ENCODE peak calls at places on chromosomes 12 and 14, in nine cellular contexts. One of them, this sample, is unnamed.

GRCh38 chr12:23525450-23526072 is 423.9 kb downstream of the SOX5 start:
- DNase-seq in GM04504: no peak
- DNase-seq in AML-193: no peak
- DNase-seq in H54: no peak
- DNase-seq in brain microvascular endothelial cell: no peak
- DNase-seq in CD8-positive, alpha-beta T cell: no peak
- DNase-seq in heart right ventricle: no peak
- DNase-seq in Panc1: no peak
- DNase-seq in right cardiac atrium: no peak
- DNase-seq in this sample: no peak

GRCh38 chr12:64675795-64676194 is 65.5 kb downstream of the RASSF3 start:
- DNase-seq in GM04504: no peak
- DNase-seq in AML-193: no peak
- DNase-seq in H54: no peak
- DNase-seq in brain microvascular endothelial cell: peak; percentile 28
- DNase-seq in CD8-positive, alpha-beta T cell: no peak
- DNase-seq in heart right ventricle: no peak
- DNase-seq in Panc1: no peak
- DNase-seq in right cardiac atrium: peak; percentile 52
- DNase-seq in this sample: no peak

GRCh38 chr14:104572024-104572623 is 7.4 kb upstream of the C14orf180 start:
- DNase-seq in GM04504: no peak
- DNase-seq in AML-193: no peak
- DNase-seq in H54: no peak
- DNase-seq in brain microvascular endothelial cell: no peak
- DNase-seq in CD8-positive, alpha-beta T cell: no peak
- DNase-seq in heart right ventricle: no peak
- DNase-seq in Panc1: no peak
- DNase-seq in right cardiac atrium: no peak
- DNase-seq in this sample: no peak

GRCh38 chr12:98399532-98399931 is 115.9 kb upstream of the TMPO start:
- DNase-seq in GM04504: peak; percentile 35
- DNase-seq in AML-193: no peak
- DNase-seq in H54: peak; percentile 44
- DNase-seq in brain microvascular endothelial cell: peak; percentile 90
- DNase-seq in CD8-positive, alpha-beta T cell: peak; percentile 41
- DNase-seq in heart right ventricle: no peak
- DNase-seq in Panc1: no peak
- DNase-seq in right cardiac atrium: peak; percentile 41
- DNase-seq in this sample: no peak

GRCh38 chr12:4287325-4288290 is 14.0 kb downstream of the CCND2 start:
- DNase-seq in GM04504: no peak
- DNase-seq in AML-193: no peak
- DNase-seq in H54: no peak
- DNase-seq in brain microvascular endothelial cell: no peak
- DNase-seq in CD8-positive, alpha-beta T cell: no peak
- DNase-seq in heart right ventricle: no peak
- DNase-seq in Panc1: no peak
- DNase-seq in right cardiac atrium: no peak
- DNase-seq in this sample: no peak

GRCh38 chr12:11823043-11823442 is 173.6 kb downstream of the ETV6 start:
- DNase-seq in GM04504: peak; percentile 56
- DNase-seq in AML-193: no peak
- DNase-seq in H54: no peak
- DNase-seq in brain microvascular endothelial cell: peak; percentile 69
- DNase-seq in CD8-positive, alpha-beta T cell: no peak
- DNase-seq in heart right ventricle: no peak
- DNase-seq in Panc1: no peak
- DNase-seq in right cardiac atrium: no peak
- DNase-seq in this sample: no peak

GRCh38 chr12:54975875-54976274 is 8.7 kb downstream of the TESPA1 start:
- DNase-seq in GM04504: no peak
- DNase-seq in AML-193: no peak
- DNase-seq in H54: no peak
- DNase-seq in brain microvascular endothelial cell: no peak
- DNase-seq in CD8-positive, alpha-beta T cell: no peak
- DNase-seq in heart right ventricle: no peak
- DNase-seq in Panc1: no peak
- DNase-seq in right cardiac atrium: no peak
- DNase-seq in this sample: no peak

GRCh38 chr14:61252354-61253063 is 28.6 kb downstream of the TMEM30B start:
- DNase-seq in GM04504: peak; percentile 91
- DNase-seq in AML-193: peak; percentile 83
- DNase-seq in H54: peak; percentile 60
- DNase-seq in brain microvascular endothelial cell: peak; percentile 96
- DNase-seq in CD8-positive, alpha-beta T cell: peak; percentile 32
- DNase-seq in heart right ventricle: peak; percentile 18
- DNase-seq in Panc1: peak; percentile 83
- DNase-seq in right cardiac atrium: peak; percentile 67
- DNase-seq in this sample: peak; percentile 88

GRCh38 chr14:74510955-74511354 is 17.4 kb downstream of the ISCA2 start:
- DNase-seq in GM04504: peak; percentile 58
- DNase-seq in AML-193: no peak
- DNase-seq in H54: peak; percentile 45
- DNase-seq in brain microvascular endothelial cell: no peak
- DNase-seq in CD8-positive, alpha-beta T cell: no peak
- DNase-seq in heart right ventricle: no peak
- DNase-seq in Panc1: no peak
- DNase-seq in right cardiac atrium: no peak
- DNase-seq in this sample: no peak